ENCODE peak calls at places on chromosomes 11 and 22, in four cellular contexts. One of them, this sample, is unnamed.

GRCh38 chr11:28525636-28526405 is 417.6 kb downstream of the METTL15 start:
- DNase-seq in A673: no peak
- DNase-seq in esophagus squamous epithelium: no peak
- DNase-seq in tibial nerve: no peak
- DNase-seq in this sample: no peak

GRCh38 chr11:14908214-14908880 is 16.3 kb upstream of the CYP2R1 start:
- DNase-seq in A673: peak
- DNase-seq in esophagus squamous epithelium: no peak
- DNase-seq in tibial nerve: no peak
- DNase-seq in this sample: peak

GRCh38 chr11:63915961-63916836 is 765 bp downstream of the RCOR2 start:
- DNase-seq in A673: peak
- DNase-seq in esophagus squamous epithelium: no peak
- DNase-seq in tibial nerve: no peak
- DNase-seq in this sample: peak

GRCh38 chr11:114001416-114001815 is 26.5 kb downstream of the HTR3A start:
- DNase-seq in A673: peak
- DNase-seq in esophagus squamous epithelium: no peak
- DNase-seq in tibial nerve: no peak
- DNase-seq in this sample: no peak

GRCh38 chr22:35140879-35141745 is 75.2 kb downstream of the ISX start:
- DNase-seq in A673: peak
- DNase-seq in esophagus squamous epithelium: no peak
- DNase-seq in tibial nerve: no peak
- DNase-seq in this sample: peak

GRCh38 chr11:94731921-94732601 is 36.1 kb upstream of the AMOTL1 start:
- DNase-seq in A673: peak
- DNase-seq in esophagus squamous epithelium: no peak
- DNase-seq in tibial nerve: no peak
- DNase-seq in this sample: peak

GRCh38 chr11:13183094-13183825 is 94.3 kb upstream of the BMAL1 start:
- DNase-seq in A673: peak
- DNase-seq in esophagus squamous epithelium: no peak
- DNase-seq in tibial nerve: no peak
- DNase-seq in this sample: no peak

GRCh38 chr11:71173709-71174108 is 78.7 kb downstream of the SHANK2 start:
- DNase-seq in A673: no peak
- DNase-seq in esophagus squamous epithelium: no peak
- DNase-seq in tibial nerve: no peak
- DNase-seq in this sample: no peak

GRCh38 chr22:50621948-50622722 is 5.8 kb downstream of the ARSA start:
- DNase-seq in A673: no peak
- DNase-seq in esophagus squamous epithelium: no peak
- DNase-seq in tibial nerve: no peak
- DNase-seq in this sample: no peak

GRCh38 chr22:27306771-27307170 is 494.8 kb downstream of the MN1 start:
- DNase-seq in A673: no peak
- DNase-seq in esophagus squamous epithelium: no peak
- DNase-seq in tibial nerve: no peak
- DNase-seq in this sample: no peak

GRCh38 chr11:1310772-1311468 is 1.5 kb upstream of the TOLLIP start:
- DNase-seq in A673: no peak
- DNase-seq in esophagus squamous epithelium: no peak
- DNase-seq in tibial nerve: no peak
- DNase-seq in this sample: no peak

GRCh38 chr22:22720201-22720723 is 75.8 kb downstream of the GGTLC2 start:
- DNase-seq in A673: peak
- DNase-seq in esophagus squamous epithelium: no peak
- DNase-seq in tibial nerve: no peak
- DNase-seq in this sample: peak

GRCh38 chr11:128916646-128917045 is 25.5 kb downstream of the KCNJ5 start:
- DNase-seq in A673: no peak
- DNase-seq in esophagus squamous epithelium: no peak
- DNase-seq in tibial nerve: no peak
- DNase-seq in this sample: no peak

GRCh38 chr22:29517215-29517908 is 36.2 kb downstream of the THOC5 start:
- DNase-seq in A673: no peak
- DNase-seq in esophagus squamous epithelium: no peak
- DNase-seq in tibial nerve: no peak
- DNase-seq in this sample: no peak

GRCh38 chr22:45608763-45609180 is 62.9 kb upstream of the ATXN10 start:
- DNase-seq in A673: peak
- DNase-seq in esophagus squamous epithelium: no peak
- DNase-seq in tibial nerve: no peak
- DNase-seq in this sample: no peak

GRCh38 chr22:21927174-21927823 is 25.3 kb downstream of the PPM1F start:
- DNase-seq in A673: peak
- DNase-seq in esophagus squamous epithelium: no peak
- DNase-seq in tibial nerve: no peak
- DNase-seq in this sample: no peak

GRCh38 chr11:112238041-112238440 is 11.8 kb downstream of the PTS start:
- DNase-seq in A673: no peak
- DNase-seq in esophagus squamous epithelium: no peak
- DNase-seq in tibial nerve: no peak
- DNase-seq in this sample: no peak

GRCh38 chr22:20014526-20015186 is 2.0 kb downstream of the ARVCF start:
- DNase-seq in A673: no peak
- DNase-seq in esophagus squamous epithelium: no peak
- DNase-seq in tibial nerve: no peak
- DNase-seq in this sample: no peak

GRCh38 chr11:92131289-92131890 is 93.2 kb upstream of the FAT3 start:
- DNase-seq in A673: no peak
- DNase-seq in esophagus squamous epithelium: no peak
- DNase-seq in tibial nerve: no peak
- DNase-seq in this sample: peak

GRCh38 chr22:19480789-19481188 is 1.1 kb downstream of the CDC45 start:
- DNase-seq in A673: no peak
- DNase-seq in esophagus squamous epithelium: no peak
- DNase-seq in tibial nerve: no peak
- DNase-seq in this sample: no peak

GRCh38 chr11:75456596-75456995 is 23.6 kb upstream of the KLHL35 start:
- DNase-seq in A673: no peak
- DNase-seq in esophagus squamous epithelium: no peak
- DNase-seq in tibial nerve: no peak
- DNase-seq in this sample: no peak

GRCh38 chr11:78229106-78229505 is 40.4 kb downstream of the USP35 start:
- DNase-seq in A673: no peak
- DNase-seq in esophagus squamous epithelium: no peak
- DNase-seq in tibial nerve: no peak
- DNase-seq in this sample: no peak

GRCh38 chr11:75337195-75337654 is 14.2 kb downstream of the ARRB1 start:
- DNase-seq in A673: peak
- DNase-seq in esophagus squamous epithelium: no peak
- DNase-seq in tibial nerve: no peak
- DNase-seq in this sample: no peak

GRCh38 chr11:107567739-107568335 is 2.3 kb upstream of the ALKBH8 start:
- DNase-seq in A673: peak
- DNase-seq in esophagus squamous epithelium: no peak
- DNase-seq in tibial nerve: no peak
- DNase-seq in this sample: no peak

GRCh38 chr11:96905084-96905641 is 515.4 kb downstream of the JRKL start:
- DNase-seq in A673: peak
- DNase-seq in esophagus squamous epithelium: no peak
- DNase-seq in tibial nerve: no peak
- DNase-seq in this sample: no peak

GRCh38 chr11:58573451-58574104 is 2.1 kb downstream of the LPXN start:
- DNase-seq in A673: peak
- DNase-seq in esophagus squamous epithelium: no peak
- DNase-seq in tibial nerve: peak
- DNase-seq in this sample: no peak

GRCh38 chr11:62137881-62138629 is 14.2 kb downstream of the INCENP start:
- DNase-seq in A673: no peak
- DNase-seq in esophagus squamous epithelium: no peak
- DNase-seq in tibial nerve: no peak
- DNase-seq in this sample: no peak

GRCh38 chr22:47018010-47018910 is 255.8 kb downstream of the TBC1D22A start:
- DNase-seq in A673: no peak
- DNase-seq in esophagus squamous epithelium: no peak
- DNase-seq in tibial nerve: no peak
- DNase-seq in this sample: no peak

GRCh38 chr11:102268985-102269470 is 48.3 kb upstream of the BIRC3 start:
- DNase-seq in A673: no peak
- DNase-seq in esophagus squamous epithelium: no peak
- DNase-seq in tibial nerve: no peak
- DNase-seq in this sample: no peak
- TF ChIP-seq CTCF in A673: peak
- TF ChIP-seq CTCF in esophagus squamous epithelium: no peak
- TF ChIP-seq CTCF in tibial nerve: no peak
- TF ChIP-seq CTCF in this sample: no peak

GRCh38 chr11:10307022-10307410 is 2.1 kb downstream of the ADM start:
- DNase-seq in A673: no peak
- DNase-seq in esophagus squamous epithelium: no peak
- DNase-seq in tibial nerve: no peak
- DNase-seq in this sample: no peak

GRCh38 chr11:10305262-10305963 is 540 bp downstream of the ADM start:
- DNase-seq in A673: peak
- DNase-seq in esophagus squamous epithelium: no peak
- DNase-seq in tibial nerve: no peak
- DNase-seq in this sample: peak

GRCh38 chr11:10307411-10308207 is 2.7 kb downstream of the ADM start:
- DNase-seq in A673: peak
- DNase-seq in esophagus squamous epithelium: peak
- DNase-seq in tibial nerve: peak
- DNase-seq in this sample: peak

GRCh38 chr11:10304495-10305261 is at the start of gene ADM:
- DNase-seq in A673: peak
- DNase-seq in esophagus squamous epithelium: peak
- DNase-seq in tibial nerve: peak
- DNase-seq in this sample: peak

GRCh38 chr11:10305964-10306918 is 1.4 kb downstream of the ADM start:
- DNase-seq in A673: peak
- DNase-seq in esophagus squamous epithelium: no peak
- DNase-seq in tibial nerve: no peak
- DNase-seq in this sample: no peak
- H3K27ac ChIP-seq in A673: no peak
- H3K27ac ChIP-seq in esophagus squamous epithelium: peak
- H3K27ac ChIP-seq in tibial nerve: peak
- H3K27ac ChIP-seq in this sample: no peak

GRCh38 chr11:67374571-67375276 is 1.3 kb upstream of the CLCF1 start:
- DNase-seq in A673: no peak
- DNase-seq in esophagus squamous epithelium: no peak
- DNase-seq in tibial nerve: no peak
- DNase-seq in this sample: no peak
- H3K4me3 ChIP-seq in A673: no peak
- H3K4me3 ChIP-seq in esophagus squamous epithelium: peak
- H3K4me3 ChIP-seq in tibial nerve: peak
- H3K4me3 ChIP-seq in this sample: no peak

GRCh38 chr11:74225565-74225964 is 54.5 kb downstream of the PPME1 start:
- DNase-seq in A673: no peak
- DNase-seq in esophagus squamous epithelium: no peak
- DNase-seq in tibial nerve: no peak
- DNase-seq in this sample: no peak

GRCh38 chr11:74221816-74222215 is 50.7 kb downstream of the PPME1 start:
- DNase-seq in A673: no peak
- DNase-seq in esophagus squamous epithelium: no peak
- DNase-seq in tibial nerve: no peak
- DNase-seq in this sample: no peak

GRCh38 chr11:74232316-74232950 is 61.3 kb downstream of the PPME1 start:
- DNase-seq in A673: no peak
- DNase-seq in esophagus squamous epithelium: no peak
- DNase-seq in tibial nerve: no peak
- DNase-seq in this sample: no peak

DNA sequence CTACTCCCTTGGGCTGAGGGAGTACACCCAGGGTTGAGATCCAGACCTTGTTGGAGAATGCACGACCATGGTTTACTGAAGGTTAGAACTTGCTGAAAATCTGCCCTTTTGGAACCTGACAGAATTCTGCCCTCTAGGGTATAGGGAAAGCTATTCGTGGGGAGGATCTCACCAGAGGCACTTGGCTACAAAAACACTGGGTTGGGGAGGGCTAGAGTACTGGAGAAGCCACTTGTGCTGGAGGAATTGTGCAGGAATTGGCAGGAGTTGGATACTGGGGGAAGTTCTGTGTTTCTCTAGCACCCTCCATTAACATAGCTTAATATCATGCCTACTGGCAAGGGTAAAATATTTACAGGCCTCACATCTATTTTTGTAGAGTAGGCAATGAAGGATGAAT is 55.8 kb downstream of the PPME1 start:
- DNase-seq in A673: peak
- DNase-seq in esophagus squamous epithelium: no peak
- DNase-seq in tibial nerve: no peak
- DNase-seq in this sample: no peak
- TF ChIP-seq CTCF in A673: no peak
- TF ChIP-seq CTCF in esophagus squamous epithelium: no peak
- TF ChIP-seq CTCF in tibial nerve: no peak
- TF ChIP-seq CTCF in this sample: no peak

DNA sequence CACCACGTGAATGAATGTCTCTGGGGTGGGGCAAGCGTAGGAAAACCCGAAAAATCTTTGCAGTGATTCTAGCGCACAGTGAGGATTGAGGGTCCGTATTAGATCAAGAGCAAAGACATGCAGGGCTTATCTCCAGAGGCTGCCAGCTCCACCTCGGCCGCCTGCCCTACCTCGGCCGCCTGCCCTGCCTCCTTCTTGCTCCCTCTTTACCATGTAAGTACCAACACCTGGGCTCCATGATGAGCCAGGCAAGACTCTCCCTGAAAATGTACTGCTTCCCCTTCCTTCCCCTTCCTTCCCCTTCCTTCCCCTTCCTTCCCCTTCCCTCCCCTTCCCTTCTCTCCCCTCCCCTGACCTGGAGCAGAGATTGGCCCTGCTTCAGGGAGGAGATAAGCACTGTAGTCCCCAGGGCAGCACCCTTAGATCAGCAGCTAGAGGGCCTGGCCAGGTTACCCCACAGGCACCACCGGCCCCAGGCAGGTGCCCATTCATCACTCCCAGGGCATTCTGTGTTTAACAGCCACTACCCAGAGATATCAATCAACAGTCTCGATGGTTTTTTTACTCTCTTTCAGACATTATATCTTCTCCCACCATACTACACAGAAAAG is 25.5 kb upstream of the ADORA2A start:
- DNase-seq in A673: no peak
- DNase-seq in esophagus squamous epithelium: no peak
- DNase-seq in tibial nerve: no peak
- DNase-seq in this sample: no peak
- H3K27ac ChIP-seq in A673: no peak
- H3K27ac ChIP-seq in esophagus squamous epithelium: no peak
- H3K27ac ChIP-seq in tibial nerve: peak
- H3K27ac ChIP-seq in this sample: no peak

DNA sequence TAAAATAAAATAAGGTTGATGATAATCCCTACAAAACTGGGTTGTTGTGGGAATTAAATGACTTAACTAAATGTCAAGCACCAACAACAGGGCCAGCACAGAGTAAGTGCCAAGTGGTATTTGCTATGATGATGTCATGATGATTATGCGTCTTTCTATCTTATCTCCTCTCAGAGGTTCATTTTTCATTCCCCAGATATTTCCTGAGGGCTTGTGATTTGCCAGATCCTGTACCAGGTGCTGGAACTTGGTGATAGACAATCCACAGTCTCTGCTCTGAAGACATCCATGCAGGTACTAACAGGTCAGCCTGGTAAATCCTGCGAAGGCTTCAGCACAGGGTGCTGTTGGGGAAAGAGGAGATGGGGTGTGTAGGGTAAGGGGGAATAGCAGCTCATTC is 8.2 kb upstream of the MYH9 start:
- DNase-seq in A673: no peak
- DNase-seq in esophagus squamous epithelium: no peak
- DNase-seq in tibial nerve: no peak
- DNase-seq in this sample: no peak
- H3K4me3 ChIP-seq in A673: no peak
- H3K4me3 ChIP-seq in esophagus squamous epithelium: no peak
- H3K4me3 ChIP-seq in tibial nerve: no peak
- H3K4me3 ChIP-seq in this sample: no peak

GRCh38 chr22:37334859-37335818 is 52.8 kb downstream of the CYTH4 start:
- DNase-seq in A673: peak
- DNase-seq in esophagus squamous epithelium: no peak
- DNase-seq in tibial nerve: no peak
- DNase-seq in this sample: no peak
- TF ChIP-seq CTCF in A673: no peak
- TF ChIP-seq CTCF in esophagus squamous epithelium: no peak
- TF ChIP-seq CTCF in tibial nerve: no peak
- TF ChIP-seq CTCF in this sample: no peak

This sample was measured in WERI-Rb-1.